ENCODE peak calls at places on chromosomes 16 and 17, in four cellular contexts. B is cardiac muscle cell, D is adrenal gland, Y is gastrocnemius medialis. Q is an unnamed sample. For H3K9me3, the result is how much of the 10 kb centered on the place peaks cover.

GRCh38 chr17:9024497-9024896 is 3.2 kb downstream of the NTN1 start:
- DNase-seq in B (no peak), D (no peak), Y (no peak), Q (no peak)

GRCh38 chr16:49183911-49184310 is 97.7 kb downstream of the CBLN1 start:
- DNase-seq in B (peak), D (no peak), Y (no peak), Q (no peak)

GRCh38 chr17:52128721-52129120 is 29.8 kb downstream of the CA10 start:
- DNase-seq in B (no peak), D (no peak), Y (no peak), Q (no peak)

GRCh38 chr17:60971515-60972369 is 294.1 kb downstream of the BCAS3 start:
- DNase-seq in B (peak), D (peak), Y (no peak), Q (no peak)

GRCh38 chr17:19370493-19370960 is 7.8 kb upstream of the MAPK7 start:
- DNase-seq in B (no peak), D (no peak), Y (no peak), Q (no peak)

GRCh38 chr17:71163121-71163812 is 957.6 kb upstream of the SOX9 start:
- DNase-seq in B (no peak), D (no peak), Y (no peak), Q (no peak)

GRCh38 chr17:75228305-75228704 is 22.8 kb downstream of the NUP85 start:
- DNase-seq in B (no peak), D (no peak), Y (no peak), Q (no peak)

GRCh38 chr17:37089998-37090397 is 141.2 kb downstream of the AATF start:
- DNase-seq in B (no peak), D (no peak), Y (no peak), Q (no peak)

GRCh38 chr17:4856937-4857314 is 23.8 kb downstream of the MINK1 start:
- DNase-seq in B (no peak), D (no peak), Y (no peak), Q (no peak)

GRCh38 chr16:15879255-15879804 is 9.1 kb downstream of the CEP20 start:
- DNase-seq in B (no peak), D (no peak), Y (no peak), Q (no peak)

GRCh38 chr17:41544497-41544896 is 16.4 kb upstream of the KRT19 start:
- DNase-seq in B (peak), D (no peak), Y (no peak), Q (no peak)

GRCh38 chr16:30030011-30030685 is 923 bp downstream of the TLCD3B start:
- DNase-seq in B (no peak), D (no peak), Y (no peak), Q (no peak)

GRCh38 chr16:49690778-49691177 is 165.1 kb downstream of the ZNF423 start:
- DNase-seq in B (no peak), D (no peak), Y (no peak), Q (no peak)

GRCh38 chr17:67441052-67441738 is 64.1 kb downstream of the PITPNC1 start:
- DNase-seq in B (no peak), D (peak), Y (no peak), Q (peak)

GRCh38 chr17:46727572-46728348 is 90.7 kb downstream of the WNT3 start:
- DNase-seq in B (no peak), D (no peak), Y (no peak), Q (no peak)

GRCh38 chr17:36885761-36886365 is 51.4 kb upstream of the LHX1 start:
- DNase-seq in B (no peak), D (no peak), Y (no peak), Q (no peak)

GRCh38 chr16:67649494-67649931 is 4.6 kb downstream of the CARMIL2 start:
- DNase-seq in B (no peak), D (no peak), Y (no peak), Q (no peak)

GRCh38 chr17:7478276-7479138 is 924 bp downstream of the ZBTB4 start:
- DNase-seq in B (peak), D (no peak), Y (peak), Q (no peak)

GRCh38 chr16:3115561-3115960 is 3.2 kb downstream of the ZNF205 start:
- DNase-seq in B (no peak), D (no peak), Y (no peak), Q (no peak)

GRCh38 chr17:83068641-83069570 is 10.5 kb upstream of the METRNL start:
- DNase-seq in B (no peak), D (no peak), Y (no peak), Q (no peak)

GRCh38 chr16:56401482-56401881 is 23.9 kb downstream of the AMFR start:
- DNase-seq in B (no peak), D (no peak), Y (peak), Q (peak)

GRCh38 chr16:31880322-31880979 is 6.8 kb downstream of the ZNF267 start:
- DNase-seq in B (no peak), D (peak), Y (no peak), Q (no peak)

GRCh38 chr17:75267403-75268232 is 3.4 kb downstream of the MIF4GD start:
- DNase-seq in B (peak), D (no peak), Y (no peak), Q (no peak)

GRCh38 chr17:60577147-60577925 is 22.7 kb upstream of the PPM1D start:
- DNase-seq in B (no peak), D (peak), Y (no peak), Q (no peak)

GRCh38 chr16:68590201-68590994 is 51.3 kb downstream of the ZFP90 start:
- DNase-seq in B (peak), D (peak), Y (no peak), Q (no peak)

GRCh38 chr16:48003226-48003907 is 152.4 kb downstream of the ABCC12 start:
- DNase-seq in B (no peak), D (no peak), Y (no peak), Q (peak)

GRCh38 chr16:85856585-85856984 is 42.4 kb upstream of the IRF8 start:
- DNase-seq in B (no peak), D (no peak), Y (no peak), Q (no peak)

GRCh38 chr16:57444711-57445110 is 2.5 kb downstream of the CIAPIN1 start:
- DNase-seq in B (no peak), D (peak), Y (no peak), Q (no peak)

GRCh38 chr17:72683506-72684404 is 408.7 kb downstream of the SLC39A11 start:
- DNase-seq in B (peak), D (peak), Y (no peak), Q (no peak)

GRCh38 chr17:60139438-60140285 is 10.1 kb upstream of the CA4 start:
- DNase-seq in B (peak), D (peak), Y (peak), Q (no peak)

GRCh38 chr16:55561319-55561848 is 5.1 kb upstream of the CAPNS2 start:
- DNase-seq in B (no peak), D (no peak), Y (no peak), Q (no peak)

GRCh38 chr17:35089846-35090193 is 26.3 kb upstream of the RFFL start:
- DNase-seq in B (peak), D (no peak), Y (peak), Q (no peak)

GRCh38 chr17:75506888-75507287 is 8.4 kb downstream of the CASKIN2 start:
- DNase-seq in B (no peak), D (no peak), Y (no peak), Q (no peak)

GRCh38 chr17:44875761-44876160 is 23.5 kb downstream of the EFTUD2 start:
- DNase-seq in B (no peak), D (no peak), Y (no peak), Q (no peak)

GRCh38 chr16:68715471-68715870 is 21.6 kb upstream of the CDH1 start:
- DNase-seq in B (no peak), D (no peak), Y (no peak), Q (no peak)

GRCh38 chr16:84453061-84453752 is 51.3 kb downstream of the MEAK7 start:
- DNase-seq in B (no peak), D (no peak), Y (no peak), Q (no peak)

DNA sequence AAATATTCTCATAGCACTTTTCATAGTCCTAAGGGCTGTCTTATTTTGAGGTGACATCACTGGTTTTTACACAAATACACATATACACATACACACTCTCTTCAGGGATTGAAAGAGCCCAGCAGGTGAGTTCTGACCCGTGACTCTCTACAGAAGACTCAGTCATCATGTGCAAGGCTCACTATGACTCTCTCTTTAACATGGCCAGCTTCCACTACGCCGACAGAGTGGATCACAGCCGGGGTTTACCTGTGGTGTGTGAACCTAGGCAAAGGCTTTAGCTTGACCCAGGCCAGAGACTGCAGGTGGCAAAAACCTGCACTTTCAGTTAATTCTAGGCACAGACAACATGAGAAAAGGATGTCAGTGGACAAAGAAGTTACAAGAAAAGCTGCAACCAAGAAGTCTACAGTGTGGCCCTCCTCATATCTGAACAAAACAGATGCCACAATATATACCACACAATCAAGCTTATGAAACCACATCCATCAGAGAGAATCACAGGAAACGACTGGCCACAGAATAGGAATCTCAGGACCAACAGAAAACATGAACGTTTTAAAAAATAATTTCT is 56.5 kb downstream of the CYTH1 start:
- DNase-seq in B (no peak), D (no peak), Y (no peak), Q (no peak)
- TF ChIP-seq CTCF in B (no peak), D (no peak), Y (no peak), Q (no peak)

DNA sequence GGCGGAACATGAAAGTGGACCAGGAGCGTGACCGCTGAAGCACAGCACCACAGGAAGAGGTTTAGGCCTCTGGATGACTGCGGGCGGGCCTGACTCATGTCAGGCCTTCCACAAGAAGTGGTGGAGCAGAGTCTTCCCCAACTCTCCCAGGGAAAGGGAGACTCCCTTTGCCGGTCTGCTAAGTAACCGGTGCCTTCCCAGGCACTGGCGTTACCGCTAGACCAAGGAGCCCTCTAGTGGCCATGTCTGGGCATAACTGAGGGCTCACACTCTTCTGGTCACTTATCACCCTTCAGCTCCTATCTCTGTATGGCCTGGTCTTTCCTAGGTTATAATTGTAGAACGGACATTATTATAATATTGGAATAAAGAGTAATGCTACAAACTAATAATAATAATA is 1931.9 kb downstream of the TP53TG3F start:
- DNase-seq in B (no peak), D (peak), Y (no peak), Q (no peak)
- H3K9me3 ChIP-seq in B (under half), D (under half), Y (under half), Q (under half)

DNA sequence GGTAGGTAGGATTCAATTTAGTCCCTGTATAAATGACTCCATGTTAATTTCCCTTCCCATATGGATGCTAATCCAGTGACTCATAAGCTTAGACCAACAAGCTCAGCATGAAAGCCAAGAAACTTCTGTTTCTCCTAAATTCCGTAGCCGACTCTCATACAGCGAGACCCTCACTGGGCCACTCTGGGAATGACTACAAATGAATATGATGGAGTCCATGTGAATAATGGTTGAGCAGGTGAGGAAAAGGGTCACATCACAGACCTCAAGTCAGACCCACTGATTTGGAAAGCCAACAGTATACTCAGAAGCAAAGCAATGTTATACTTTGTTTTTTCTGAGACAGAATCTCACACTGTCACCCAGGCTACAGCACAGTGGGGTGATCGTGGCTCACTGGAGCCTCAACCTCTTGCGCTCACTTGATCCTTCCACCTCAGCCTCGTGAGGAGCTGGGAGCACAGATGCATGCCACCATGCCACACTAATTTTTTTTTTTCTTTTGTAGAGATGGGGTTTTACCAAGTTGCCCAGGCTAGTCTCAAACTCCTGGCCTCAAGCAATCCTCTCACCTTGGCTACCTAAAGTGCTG is 14.6 kb downstream of the RSL1D1 start:
- DNase-seq in B (no peak), D (no peak), Y (no peak), Q (no peak)
- TF ChIP-seq CTCF in B (no peak), D (no peak), Y (no peak), Q (no peak)

DNA sequence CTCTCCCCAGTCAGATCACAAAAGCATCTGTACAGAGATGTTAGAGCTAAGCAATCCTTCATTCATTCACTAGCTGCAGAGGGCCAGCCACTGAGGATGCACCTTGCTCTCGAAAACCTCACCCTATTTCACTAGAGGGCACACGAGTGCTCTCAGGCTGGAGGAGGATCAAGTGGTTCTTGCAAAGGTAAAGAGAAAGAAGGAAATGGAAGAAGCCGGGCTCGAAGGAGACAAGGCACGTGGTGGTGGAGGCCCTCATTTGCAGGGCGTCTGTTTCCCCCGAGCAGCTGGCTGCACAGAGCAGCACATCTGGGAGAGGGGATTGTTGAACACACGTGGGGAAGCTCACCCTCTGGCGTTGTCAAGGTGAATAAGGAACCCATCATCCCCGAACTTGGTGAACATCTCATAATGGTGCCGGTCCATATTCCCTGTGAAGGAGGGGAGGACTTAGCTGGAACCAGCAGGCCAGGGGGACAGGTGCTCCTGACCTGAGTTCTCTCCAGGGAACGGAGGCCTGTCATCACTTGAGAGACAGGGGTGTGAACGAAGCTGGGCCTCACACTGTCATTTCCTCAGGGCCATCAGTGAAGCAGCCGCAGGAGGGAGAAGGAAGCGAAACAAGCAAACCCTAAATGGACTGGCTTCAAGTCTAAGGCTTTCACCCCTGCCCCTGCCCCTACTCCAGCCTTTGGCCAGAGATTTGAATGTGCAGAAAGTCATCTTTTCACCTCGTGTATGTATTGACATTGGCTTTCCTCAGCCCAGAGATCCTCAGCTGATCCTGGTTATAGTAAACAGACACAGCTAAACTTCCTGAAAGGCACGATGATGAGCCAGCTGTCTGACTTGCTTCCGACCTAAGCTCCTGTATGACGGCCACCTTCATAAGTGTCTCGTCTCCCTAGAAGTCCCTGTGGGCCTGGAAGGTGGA is 27.6 kb downstream of the PRKAR1A start:
- DNase-seq in B (peak), D (no peak), Y (no peak), Q (no peak)
- H3K9me3 ChIP-seq in B (under half), D (under half), Y (under half), Q (under half)